ENCODE peak calls at places on chromosomes 12 and 14, in five cellular contexts. M is body of pancreas, V is transverse colon, F is lower leg skin, P is stomach. H is an unnamed sample.

GRCh38 chr12:64039285-64039871 is 182.7 kb downstream of the KICS2 start:
- DNase-seq in M (peak; percentile 80), V (peak; percentile 61), F (no peak), P (peak; percentile 64), H (no peak)

GRCh38 chr12:127389923-127390322 is 877.0 kb upstream of the TMEM132C start:
- DNase-seq in F (no peak), V (no peak), P (no peak), M (no peak), H (no peak)

GRCh38 chr12:75774309-75775052 is 257.1 kb downstream of the PHLDA1 start:
- DNase-seq in V (no peak), P (no peak), M (no peak), F (no peak), H (no peak)

GRCh38 chr12:123498126-123498825 is 35.2 kb downstream of the RILPL1 start:
- DNase-seq in P (no peak), M (no peak), F (no peak), V (no peak), H (no peak)

GRCh38 chr12:110230655-110231054 is 50.4 kb upstream of the ATP2A2 start:
- DNase-seq in V (no peak), M (no peak), F (no peak), P (no peak), H (no peak)

GRCh38 chr12:26810330-26810729 is 22.7 kb downstream of the ITPR2 start:
- DNase-seq in M (peak; percentile 48), F (no peak), P (peak; percentile 71), V (no peak), H (peak; percentile 36)

GRCh38 chr12:14260011-14260993 is 105.2 kb upstream of the ATF7IP start:
- DNase-seq in P (peak; percentile 89), F (peak; percentile 98), M (peak; percentile 95), V (peak; percentile 91), H (peak; percentile 93)

GRCh38 chr14:33357225-33358010 is 418.7 kb downstream of the NPAS3 start:
- DNase-seq in P (peak; percentile 61), V (peak; percentile 64), F (no peak), M (peak; percentile 22), H (no peak)

GRCh38 chr12:18828987-18829386 is 91.1 kb downstream of the CAPZA3 start:
- DNase-seq in P (no peak), M (no peak), F (no peak), V (no peak), H (no peak)

GRCh38 chr14:58663494-58664111 is 25.8 kb downstream of the DACT1 start:
- DNase-seq in M (peak; percentile 8), V (peak; percentile 21), F (no peak), P (no peak), H (no peak)

GRCh38 chr12:52555577-52555976 is 2.6 kb upstream of the KRT71 start:
- DNase-seq in F (no peak), M (no peak), V (no peak), P (no peak), H (no peak)

GRCh38 chr12:89951050-89951693 is 242.5 kb upstream of the ATP2B1 start:
- DNase-seq in V (peak; percentile 61), M (no peak), F (no peak), P (no peak), H (no peak)

GRCh38 chr12:57135939-57136338 is 7.7 kb downstream of the LRP1 start:
- DNase-seq in F (no peak), P (no peak), V (no peak), M (no peak), H (peak; percentile 90)

GRCh38 chr12:64828713-64829112 is 4.3 kb downstream of the TBC1D30 start:
- DNase-seq in F (no peak), M (no peak), V (no peak), P (no peak), H (no peak)

GRCh38 chr14:21068521-21069387 is 1.4 kb upstream of the ARHGEF40 start:
- DNase-seq in F (peak; percentile 88), P (peak; percentile 63), M (peak; percentile 73), V (peak; percentile 71), H (peak; percentile 66)
- H3K4me3 ChIP-seq in F (peak overlapping the region; percentile 5), P (peak overlapping the region; percentile 81), M (no peak overlapping the region), V (peak overlapping the region; percentile 90), H (peak overlapping the region; percentile 63)

GRCh38 chr12:113185180-113186032 is at the start of the genes DDX54 and RITA1:
- DNase-seq in F (peak; percentile 96), M (peak; percentile 81), P (peak; percentile 86), V (peak; percentile 85), H (peak; percentile 81)
- TF ChIP-seq POLR2A in F (no peak), M (peak; percentile 66), P (no peak), V (peak; percentile 77), H (peak; percentile 71)

GRCh38 chr14:93970589-93970966 is 5.8 kb downstream of the ASB2 start:
- DNase-seq in F (no peak), P (peak; percentile 60), M (peak; percentile 64), V (peak; percentile 66), H (no peak)
- H3K4me3 ChIP-seq in F (no peak overlapping the region), P (peak overlapping the region; percentile 39), M (no peak overlapping the region), V (peak overlapping the region; percentile 36), H (no peak overlapping the region)

DNA sequence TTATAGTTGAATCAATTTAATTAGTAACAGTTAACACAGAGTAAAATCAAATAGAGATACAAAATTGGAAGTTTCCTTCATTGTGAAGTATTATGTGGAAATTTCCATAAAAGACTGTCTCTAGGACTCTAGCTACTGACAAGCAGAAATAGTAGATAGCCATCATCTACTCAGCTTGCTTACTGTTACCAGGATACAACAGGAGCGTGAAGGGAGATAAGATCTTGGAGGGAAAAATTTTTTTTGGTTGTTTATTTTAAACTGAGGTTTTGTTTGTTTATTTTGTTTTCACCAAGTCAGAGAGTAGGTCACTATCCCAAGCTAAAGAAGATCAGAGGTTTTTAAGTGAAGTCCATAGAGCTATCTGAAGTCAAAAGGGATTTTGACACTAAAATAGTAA is 861.3 kb upstream of the MGAT4C start:
- DNase-seq in P (no peak), V (no peak), M (no peak), F (no peak), H (no peak)
- TF ChIP-seq POLR2A in P (no peak), V (no peak), M (no peak), F (no peak), H (no peak)

GRCh38 chr12:131098178-131098981 is 144.7 kb downstream of the ADGRD1 start:
- DNase-seq in V (no peak), M (no peak), P (no peak), F (peak; percentile 80), H (peak; percentile 9)
- H3K4me3 ChIP-seq in V (no peak overlapping the region), M (no peak overlapping the region), P (no peak overlapping the region), F (no peak overlapping the region), H (no peak overlapping the region)

GRCh38 chr12:49672351-49673181 is 34.6 kb downstream of the FMNL3 start:
- DNase-seq in V (no peak), M (no peak), P (no peak), F (no peak), H (no peak)
- TF ChIP-seq POLR2A in V (no peak), M (no peak), P (no peak), F (no peak), H (no peak)

GRCh38 chr12:109112720-109113465 is 3.5 kb upstream of the ACACB start:
- DNase-seq in P (no peak), V (peak; percentile 18), F (no peak), M (peak; percentile 58), H (no peak)
- H3K4me3 ChIP-seq in P (no peak overlapping the region), V (no peak overlapping the region), F (no peak overlapping the region), M (no peak overlapping the region), H (no peak overlapping the region)

GRCh38 chr14:81449114-81449513 is 49.0 kb upstream of the STON2 start:
- DNase-seq in F (no peak), P (no peak), V (no peak), M (no peak), H (no peak)
- TF ChIP-seq POLR2A in F (no peak), P (no peak), V (no peak), M (no peak), H (no peak)

DNA sequence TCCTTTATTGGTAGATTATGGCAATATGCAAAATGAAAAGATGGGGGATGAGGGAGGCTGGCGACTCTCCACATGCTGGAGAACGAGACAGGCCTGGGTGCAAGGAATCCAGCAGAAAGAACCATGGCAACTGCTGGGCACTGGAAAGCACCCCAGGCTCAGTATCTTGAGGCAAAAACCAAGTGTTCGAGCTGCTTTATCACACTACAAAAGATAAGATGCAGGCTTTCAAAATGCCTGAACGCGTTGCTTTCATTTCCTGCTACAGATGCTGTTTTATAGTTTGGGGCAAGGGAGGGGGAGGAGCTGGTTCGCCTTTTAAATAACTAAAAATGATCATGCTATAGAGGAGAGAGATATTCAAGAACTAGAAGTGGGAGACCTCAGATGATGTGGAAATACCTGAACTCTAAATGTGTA is 38.9 kb downstream of the NIN start:
- DNase-seq in M (no peak), P (no peak), F (no peak), V (no peak), H (no peak)
- H3K4me3 ChIP-seq in M (no peak overlapping the region), P (no peak overlapping the region), F (no peak overlapping the region), V (no peak overlapping the region), H (no peak overlapping the region)